ENCODE peak calls at places on chromosomes 1 and 21, in eight cellular contexts. G, H, Y, V, P, W, A and R are unnamed samples.

GRCh38 chr1:212162635-212163034 is 122.6 kb upstream of the PPP2R5A start:
- DNase-seq in G (no peak), H (peak), Y (no peak), V (no peak), P (no peak), W (no peak), A (no peak), R (no peak)

GRCh38 chr1:163227126-163227525 is 24.4 kb upstream of the RGS5 start:
- DNase-seq in G (no peak), H (no peak), Y (no peak), V (no peak), P (no peak), W (no peak), A (no peak), R (no peak)

GRCh38 chr1:242629396-242629795 is 104.9 kb upstream of the PLD5 start:
- DNase-seq in G (no peak), H (no peak), Y (peak), V (no peak), P (peak), W (no peak), A (no peak), R (no peak)

GRCh38 chr1:74534241-74534640 is 21.8 kb upstream of the LRRC53 start:
- DNase-seq in G (no peak), H (no peak), Y (no peak), V (no peak), P (no peak), W (no peak), A (no peak), R (no peak)

GRCh38 chr1:93446837-93447451 is 974 bp upstream of the FNBP1L start:
- DNase-seq in G (peak), H (no peak), Y (no peak), V (no peak), P (peak), W (no peak), A (no peak), R (peak)

GRCh38 chr1:59574085-59574484 is 240.7 kb upstream of the HOOK1 start:
- DNase-seq in G (no peak), H (no peak), Y (no peak), V (no peak), P (no peak), W (no peak), A (no peak), R (no peak)

GRCh38 chr1:182886985-182887384 is 47.8 kb downstream of the DHX9 start:
- DNase-seq in G (no peak), H (no peak), Y (no peak), V (no peak), P (no peak), W (no peak), A (no peak), R (no peak)

GRCh38 chr1:65276197-65276884 is 33.0 kb upstream of the DNAJC6 start:
- DNase-seq in G (no peak), H (no peak), Y (no peak), V (no peak), P (no peak), W (no peak), A (no peak), R (no peak)

GRCh38 chr1:224106568-224107281 is 7.2 kb upstream of the FBXO28 start:
- DNase-seq in G (no peak), H (no peak), Y (peak), V (peak), P (peak), W (peak), A (peak), R (peak)

GRCh38 chr1:187053876-187054275 is 225.1 kb downstream of the PLA2G4A start:
- DNase-seq in G (no peak), H (no peak), Y (no peak), V (no peak), P (no peak), W (no peak), A (no peak), R (peak)

GRCh38 chr1:27306071-27306470 is 15.9 kb upstream of the TMEM222 start:
- DNase-seq in G (no peak), H (no peak), Y (no peak), V (no peak), P (no peak), W (no peak), A (no peak), R (no peak)

GRCh38 chr1:31348449-31348848 is 24.4 kb downstream of the FABP3 start:
- DNase-seq in G (no peak), H (no peak), Y (no peak), V (no peak), P (no peak), W (no peak), A (no peak), R (no peak)

GRCh38 chr1:178011101-178011828 is 41.4 kb upstream of the SEC16B start:
- DNase-seq in G (no peak), H (no peak), Y (peak), V (no peak), P (no peak), W (no peak), A (no peak), R (no peak)

GRCh38 chr1:247506831-247507230 is 29.4 kb downstream of the OR2C3 start:
- DNase-seq in G (no peak), H (no peak), Y (no peak), V (no peak), P (peak), W (no peak), A (no peak), R (no peak)

GRCh38 chr1:113241237-113241636 is 149.1 kb upstream of the MAGI3 start:
- DNase-seq in G (no peak), H (no peak), Y (no peak), V (no peak), P (no peak), W (no peak), A (no peak), R (no peak)

GRCh38 chr1:31955917-31956736 is 18.0 kb upstream of the PTP4A2 start:
- DNase-seq in G (no peak), H (peak), Y (no peak), V (peak), P (peak), W (peak), A (peak), R (no peak)

GRCh38 chr1:79100385-79100784 is 93.9 kb upstream of the ADGRL4 start:
- DNase-seq in G (no peak), H (no peak), Y (no peak), V (no peak), P (no peak), W (no peak), A (no peak), R (no peak)

GRCh38 chr1:216390956-216391355 is 32.3 kb downstream of the USH2A start:
- DNase-seq in G (no peak), H (no peak), Y (no peak), V (no peak), P (no peak), W (no peak), A (no peak), R (no peak)

GRCh38 chr1:84997667-84998600 is 1.0 kb upstream of the MCOLN2 start:
- DNase-seq in G (peak), H (peak), Y (no peak), V (peak), P (no peak), W (no peak), A (no peak), R (no peak)

GRCh38 chr21:45410865-45411809 is 6.2 kb downstream of the COL18A1 start:
- DNase-seq in G (no peak), H (no peak), Y (no peak), V (peak), P (no peak), W (no peak), A (no peak), R (no peak)

GRCh38 chr1:43901562-43901961 is 32.0 kb upstream of the ARTN start:
- DNase-seq in G (no peak), H (no peak), Y (no peak), V (no peak), P (no peak), W (no peak), A (no peak), R (no peak)

GRCh38 chr21:44599264-44600029 is 950 bp upstream of the KRTAP10-7 start:
- DNase-seq in G (no peak), H (no peak), Y (no peak), V (no peak), P (no peak), W (no peak), A (peak), R (no peak)

GRCh38 chr1:53693361-53693760 is 45.6 kb downstream of the GLIS1 start:
- DNase-seq in G (no peak), H (no peak), Y (no peak), V (no peak), P (no peak), W (no peak), A (no peak), R (no peak)

GRCh38 chr1:244341455-244342450 is 110.0 kb downstream of the ADSS2 start:
- DNase-seq in G (no peak), H (no peak), Y (no peak), V (no peak), P (peak), W (no peak), A (no peak), R (peak)

GRCh38 chr1:239955431-239955830 is 136.3 kb upstream of the FMN2 start:
- DNase-seq in G (no peak), H (no peak), Y (no peak), V (no peak), P (no peak), W (no peak), A (peak), R (no peak)

GRCh38 chr1:164830628-164831027 is 271.6 kb downstream of the PBX1 start:
- DNase-seq in G (no peak), H (no peak), Y (no peak), V (no peak), P (no peak), W (no peak), A (no peak), R (no peak)